ENCODE peak calls at places on chromosomes 2 and 18, in eight cellular contexts. U is A549, Z is HCT116, O is GM12878, D is right lobe of liver, G is HepG2, J is heart left ventricle, A is gastrocnemius medialis. F is an unnamed sample.

GRCh38 chr2:236744316-236745105 is 174.9 kb downstream of the ACKR3 start:
- ATAC-seq in G (no peak), J (no peak), O (no peak), A (no peak), D (no peak), U (no peak), Z (no peak), F (no peak)

GRCh38 chr18:13011719-13012118 is 20.6 kb downstream of the CEP192 start:
- ATAC-seq in Z (no peak), U (no peak), D (no peak), G (no peak), A (no peak), J (no peak), O (no peak), F (no peak)

GRCh38 chr18:77622009-77622692 is 372.5 kb downstream of the GALR1 start:
- ATAC-seq in O (no peak), G (no peak), U (no peak), Z (no peak), J (peak; percentile 16), A (no peak), D (peak; percentile 33), F (no peak)

GRCh38 chr18:67484458-67484857 is 32.1 kb downstream of the DSEL start:
- ATAC-seq in D (no peak), O (no peak), U (no peak), J (no peak), G (no peak), A (no peak), Z (no peak), F (no peak)

GRCh38 chr2:173286153-173286809 is 68.4 kb upstream of the CDCA7 start:
- ATAC-seq in A (no peak), J (no peak), O (peak; percentile 78), D (no peak), G (no peak), Z (peak; percentile 73), U (no peak), F (no peak)

GRCh38 chr2:43634604-43635306 is 2.3 kb upstream of the PLEKHH2 start:
- ATAC-seq in O (no peak), U (peak; percentile 60), Z (no peak), D (no peak), A (no peak), G (peak; percentile 27), J (peak; percentile 53), F (no peak)

GRCh38 chr2:66432801-66433694 is 1.9 kb upstream of the MEIS1 start:
- ATAC-seq in A (peak; percentile 82), Z (no peak), J (peak; percentile 83), U (peak; percentile 73), G (peak; percentile 76), O (peak; percentile 21), D (peak; percentile 81), F (peak; percentile 82)

GRCh38 chr2:101399001-101399794 is 11.9 kb upstream of the CREG2 start:
- ATAC-seq in Z (no peak), O (no peak), U (no peak), G (no peak), D (no peak), A (no peak), J (no peak), F (no peak)

GRCh38 chr18:2827076-2827475 is 19.7 kb upstream of the EMILIN2 start:
- ATAC-seq in A (no peak), G (no peak), J (no peak), U (no peak), O (no peak), D (no peak), Z (no peak), F (no peak)

GRCh38 chr2:88615822-88616221 is 11.4 kb downstream of the EIF2AK3 start:
- ATAC-seq in D (no peak), O (peak; percentile 72), J (no peak), A (no peak), U (no peak), Z (no peak), G (no peak), F (no peak)

GRCh38 chr2:25420820-25421237 is 79.1 kb upstream of the DNMT3A start:
- ATAC-seq in D (no peak), U (no peak), O (peak; percentile 64), Z (no peak), J (no peak), A (no peak), G (peak; percentile 47), F (no peak)

GRCh38 chr2:241728627-241729026 is 5.8 kb upstream of the D2HGDH start:
- ATAC-seq in J (peak; percentile 90), Z (no peak), O (no peak), G (no peak), D (peak; percentile 32), A (peak; percentile 94), U (peak; percentile 5), F (peak; percentile 56)

GRCh38 chr18:64981915-64982314 is 768.9 kb upstream of the CDH7 start:
- ATAC-seq in Z (no peak), D (no peak), O (no peak), U (no peak), J (peak; percentile 50), G (no peak), A (no peak), F (no peak)

GRCh38 chr18:66724664-66725356 is 120.9 kb upstream of the CDH19 start:
- ATAC-seq in D (peak; percentile 99), A (no peak), G (peak; percentile 99), J (peak; percentile 85), Z (no peak), O (no peak), U (no peak), F (peak; percentile 46)

GRCh38 chr2:42924436-42924897 is 132.1 kb upstream of the HAAO start:
- ATAC-seq in G (no peak), Z (no peak), D (no peak), A (no peak), O (no peak), J (peak; percentile 1), U (no peak), F (no peak)

GRCh38 chr18:69968073-69968472 is 20.4 kb upstream of the CD226 start:
- ATAC-seq in O (no peak), U (no peak), G (no peak), Z (no peak), D (no peak), A (no peak), J (no peak), F (no peak)

GRCh38 chr2:63124209-63124608 is 73.6 kb downstream of the OTX1 start:
- ATAC-seq in Z (no peak), D (no peak), G (no peak), U (no peak), O (peak; percentile 91), A (no peak), J (no peak), F (no peak)

GRCh38 chr2:127400897-127401756 is 13.4 kb upstream of the MAP3K2 start:
- ATAC-seq in Z (no peak), U (peak; percentile 70), G (peak; percentile 79), O (no peak), J (no peak), D (no peak), A (no peak), F (peak; percentile 36)

GRCh38 chr2:160108231-160108630 is 45.8 kb upstream of the PLA2R1 start:
- ATAC-seq in A (no peak), D (no peak), J (no peak), Z (no peak), U (no peak), O (no peak), G (no peak), F (no peak)
- TF ChIP-seq CTCF in A (no peak), D (no peak), J (no peak), Z (no peak), U (no peak), O (no peak), G (no peak), F (no peak)

GRCh38 chr18:24138281-24138883 is 480 bp upstream of the CABYR start:
- ATAC-seq in A (peak; percentile 9), U (no peak), O (peak; percentile 16), G (peak; percentile 53), Z (no peak), D (peak; percentile 14), J (peak; percentile 7), F (peak; percentile 14)
- H3K4me3 ChIP-seq in A (peak overlapping the region; percentile 46), U (peak overlapping the region; percentile 95), O (peak overlapping the region; percentile 68), G (peak overlapping the region; percentile 46), Z (no peak overlapping the region), D (peak overlapping the region; percentile 42), J (peak overlapping the region; percentile 59), F (peak overlapping the region; percentile 38)

DNA sequence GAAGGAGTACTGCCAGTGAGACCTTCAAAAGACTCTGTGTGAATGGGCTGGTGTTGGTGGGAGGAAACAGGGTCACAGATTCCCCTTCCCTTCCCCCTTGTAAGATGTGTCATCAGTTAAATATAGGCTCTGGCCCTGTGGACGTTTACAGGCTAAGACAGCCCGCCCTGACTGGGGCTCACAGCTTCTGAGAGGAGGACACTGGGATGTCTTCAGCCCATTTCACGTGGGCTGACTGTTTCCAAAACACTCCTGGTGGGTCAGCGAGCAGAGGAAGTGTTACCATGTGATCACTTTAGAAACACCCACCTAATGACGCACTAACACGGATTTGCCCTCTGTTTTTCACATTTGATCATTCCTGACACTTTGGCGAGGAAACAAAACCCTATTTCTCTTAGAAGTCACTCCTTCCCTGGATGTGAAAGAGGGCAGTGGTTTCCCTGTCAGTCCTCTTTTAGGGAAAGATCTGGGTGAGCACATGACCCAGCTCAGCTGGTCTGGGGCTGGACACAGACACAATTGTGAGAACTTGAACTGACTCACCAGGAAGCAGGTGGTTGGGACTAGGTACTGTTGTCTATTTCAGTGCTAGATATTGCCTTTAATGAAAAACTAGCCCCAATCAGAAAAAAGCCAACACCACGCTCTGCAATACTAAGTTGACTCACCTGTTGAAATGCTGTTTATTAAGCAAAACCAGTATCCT is 38.9 kb downstream of the BMP10 start:
- ATAC-seq in Z (no peak), O (peak; percentile 72), J (peak; percentile 83), U (peak; percentile 20), G (no peak), D (peak; percentile 74), A (peak; percentile 57), F (peak; percentile 68)
- TF ChIP-seq POLR2A in Z (no peak), O (no peak), J (no peak), U (no peak), G (no peak), D (no peak), A (peak; percentile 32), F (no peak)

GRCh38 chr2:37300578-37300977 is 24.1 kb downstream of the PRKD3 start:
- ATAC-seq in A (no peak), G (no peak), D (no peak), J (no peak), O (no peak), Z (no peak), U (no peak), F (no peak)
- TF ChIP-seq CTCF in A (no peak), G (no peak), D (no peak), J (no peak), O (no peak), Z (no peak), U (no peak), F (no peak)

GRCh38 chr2:73971722-73972121 is 13.0 kb upstream of the TET3 start:
- ATAC-seq in A (no peak), O (peak; percentile 21), U (no peak), Z (no peak), G (peak; percentile 20), J (no peak), D (no peak), F (no peak)
- H3K4me3 ChIP-seq in A (no peak overlapping the region), O (peak overlapping the region; percentile 57), U (no peak overlapping the region), Z (no peak overlapping the region), G (no peak overlapping the region), J (no peak overlapping the region), D (no peak overlapping the region), F (no peak overlapping the region)